ENCODE peak calls at places on chromosome 2, in ten cellular contexts. V, H, E, J, L, G, D, I, Q and B are unnamed samples.

GRCh38 chr2:73253400-73253799 is 19.3 kb downstream of the CCT7 start:
- DNase-seq in E (no peak), I (no peak), G (no peak), H (no peak), J (no peak), D (no peak), L (no peak), V (no peak), Q (no peak), B (no peak)

GRCh38 chr2:168684921-168685618 is 117.4 kb upstream of the NOSTRIN start:
- DNase-seq in I (no peak), Q (no peak), G (no peak), E (no peak), L (no peak), H (no peak), D (no peak), J (no peak), V (no peak), B (no peak)

GRCh38 chr2:17148298-17149228 is 369.7 kb downstream of the RAD51AP2 start:
- DNase-seq in D (no peak), H (no peak), J (peak), I (no peak), G (peak), Q (peak), V (peak), E (peak), L (no peak), B (no peak)

GRCh38 chr2:9336534-9337354 is 86.6 kb downstream of the ITGB1BP1 start:
- DNase-seq in G (peak), J (no peak), E (no peak), H (no peak), V (peak), Q (no peak), D (no peak), I (no peak), L (no peak), B (no peak)

GRCh38 chr2:180604077-180604476 is 376.3 kb upstream of the UBE2E3 start:
- DNase-seq in D (no peak), H (no peak), Q (peak), G (peak), I (no peak), V (peak), J (no peak), L (no peak), E (peak), B (peak)

GRCh38 chr2:225867071-225867470 is 467.6 kb downstream of the NYAP2 start:
- DNase-seq in G (peak), L (no peak), V (no peak), Q (no peak), E (no peak), I (no peak), J (no peak), H (no peak), D (no peak), B (no peak)

GRCh38 chr2:7673843-7674242 is 756.6 kb downstream of the RNF144A start:
- DNase-seq in E (no peak), G (peak), Q (no peak), L (no peak), I (no peak), H (no peak), J (no peak), D (no peak), V (peak), B (no peak)

GRCh38 chr2:210072493-210072892 is 70.1 kb downstream of the RPE start:
- DNase-seq in I (no peak), J (no peak), G (no peak), V (no peak), D (no peak), E (no peak), L (no peak), Q (peak), H (no peak), B (no peak)

GRCh38 chr2:20611077-20611843 is 39.6 kb downstream of the HS1BP3 start:
- DNase-seq in J (peak), L (peak), E (no peak), G (peak), D (no peak), Q (no peak), H (peak), I (peak), V (no peak), B (no peak)

GRCh38 chr2:64799592-64800252 is 146.0 kb upstream of the SERTAD2 start:
- DNase-seq in J (no peak), L (no peak), H (no peak), I (no peak), G (no peak), D (no peak), Q (no peak), V (no peak), E (no peak), B (no peak)

GRCh38 chr2:3317871-3318270 is 59.7 kb downstream of the EIPR1 start:
- DNase-seq in V (no peak), Q (no peak), G (no peak), E (no peak), H (no peak), D (no peak), L (peak), I (no peak), J (peak), B (no peak)

GRCh38 chr2:60794271-60794863 is 38.3 kb downstream of the PAPOLG start:
- DNase-seq in D (no peak), L (no peak), H (no peak), E (no peak), J (no peak), Q (no peak), G (no peak), I (no peak), V (peak), B (no peak)

GRCh38 chr2:20641123-20641985 is 9.5 kb downstream of the HS1BP3 start:
- DNase-seq in D (no peak), J (no peak), Q (no peak), V (peak), L (peak), E (no peak), I (peak), G (peak), H (peak), B (no peak)

GRCh38 chr2:157420771-157421323 is 23.0 kb downstream of the CYTIP start:
- DNase-seq in V (peak), E (no peak), G (no peak), I (no peak), H (no peak), D (no peak), J (no peak), Q (no peak), L (no peak), B (no peak)

GRCh38 chr2:201839727-201840126 is 33.4 kb downstream of the CDK15 start:
- DNase-seq in J (no peak), Q (no peak), D (no peak), V (no peak), I (no peak), G (no peak), L (no peak), E (no peak), H (no peak), B (no peak)

GRCh38 chr2:235343869-235344268 is 150.0 kb upstream of the AGAP1 start:
- DNase-seq in G (peak), I (no peak), Q (no peak), D (no peak), E (no peak), L (no peak), J (no peak), V (peak), H (no peak), B (no peak)

GRCh38 chr2:127163922-127164321 is 56.2 kb downstream of the CYP27C1 start:
- DNase-seq in L (no peak), G (no peak), V (no peak), J (no peak), Q (no peak), D (no peak), E (no peak), I (no peak), H (no peak), B (no peak)

GRCh38 chr2:106839849-106840595 is 45.9 kb downstream of the ST6GAL2 start:
- DNase-seq in L (no peak), G (no peak), E (no peak), D (no peak), H (no peak), Q (peak), V (no peak), J (no peak), I (no peak), B (peak)

GRCh38 chr2:109719871-109720270 is 74.2 kb upstream of the RGPD5 start:
- DNase-seq in V (no peak), L (no peak), H (no peak), Q (no peak), E (no peak), J (no peak), D (no peak), I (no peak), G (no peak), B (no peak)

GRCh38 chr2:19362094-19362649 is 3.7 kb upstream of the OSR1 start:
- DNase-seq in L (no peak), J (no peak), H (no peak), I (no peak), D (no peak), V (peak), E (no peak), G (peak), Q (no peak), B (no peak)

GRCh38 chr2:63903003-63903402 is 61.3 kb downstream of the UGP2 start:
- DNase-seq in E (no peak), H (no peak), Q (no peak), J (no peak), G (peak), D (no peak), I (no peak), V (peak), L (no peak), B (no peak)

GRCh38 chr2:230749111-230749510 is 36.5 kb downstream of the CAB39 start:
- DNase-seq in G (peak), H (no peak), J (no peak), E (no peak), L (no peak), D (no peak), V (peak), Q (no peak), I (no peak), B (no peak)

GRCh38 chr2:33212151-33212550 is 264.3 kb upstream of the RASGRP3 start:
- DNase-seq in L (no peak), E (no peak), H (peak), G (peak), J (no peak), I (no peak), D (no peak), Q (no peak), V (peak), B (no peak)

GRCh38 chr2:239959059-239959971 is 65.8 kb downstream of the NDUFA10 start:
- DNase-seq in Q (no peak), V (peak), L (peak), I (no peak), J (no peak), G (peak), H (no peak), D (no peak), E (no peak), B (no peak)

GRCh38 chr2:205267323-205267722 is 415.0 kb upstream of the NRP2 start:
- DNase-seq in D (no peak), G (no peak), L (no peak), I (no peak), J (no peak), Q (peak), V (no peak), E (no peak), H (no peak), B (no peak)

GRCh38 chr2:15634846-15635490 is 43.3 kb downstream of the DDX1 start:
- DNase-seq in E (no peak), V (peak), H (no peak), G (peak), I (no peak), J (no peak), D (no peak), L (no peak), Q (no peak), B (no peak)

GRCh38 chr2:100182494-100183355 is 40.3 kb upstream of the AFF3 start:
- DNase-seq in J (no peak), Q (peak), L (no peak), H (no peak), G (no peak), V (peak), I (no peak), E (no peak), D (no peak), B (peak)

GRCh38 chr2:181106789-181107418 is 126.5 kb downstream of the UBE2E3 start:
- DNase-seq in G (peak), Q (no peak), E (peak), I (no peak), D (no peak), H (no peak), L (no peak), V (peak), J (no peak), B (no peak)

GRCh38 chr2:182324665-182325064 is 102.2 kb downstream of the PDE1A start:
- DNase-seq in G (peak), Q (no peak), V (peak), J (no peak), D (no peak), L (no peak), I (no peak), H (no peak), E (no peak), B (no peak)

GRCh38 chr2:205216092-205216491 is 466.2 kb upstream of the NRP2 start:
- DNase-seq in H (no peak), E (no peak), D (no peak), Q (no peak), L (no peak), G (no peak), J (no peak), I (no peak), V (no peak), B (no peak)

GRCh38 chr2:144143294-144144092 is 376.4 kb downstream of the ZEB2 start:
- DNase-seq in G (no peak), I (no peak), V (no peak), D (no peak), E (no peak), H (no peak), J (no peak), L (no peak), Q (no peak), B (no peak)

GRCh38 chr2:240461471-240462072 is 26.1 kb downstream of the GPC1 start:
- DNase-seq in Q (no peak), D (no peak), J (peak), L (peak), I (no peak), V (no peak), E (no peak), G (no peak), H (peak), B (no peak)

GRCh38 chr2:56198936-56199335 is 15.1 kb downstream of the CCDC85A start:
- DNase-seq in G (no peak), J (no peak), V (no peak), H (no peak), Q (no peak), I (no peak), E (no peak), L (no peak), D (no peak), B (no peak)

GRCh38 chr2:67880291-67880761 is 182.5 kb downstream of the C1D start:
- DNase-seq in Q (no peak), H (peak), J (no peak), I (no peak), D (no peak), G (peak), V (no peak), E (no peak), L (peak), B (no peak)

GRCh38 chr2:200042102-200042735 is 86.8 kb downstream of the MAIP1 start:
- DNase-seq in D (no peak), Q (no peak), J (no peak), V (peak), G (peak), H (no peak), I (no peak), E (no peak), L (no peak), B (no peak)

GRCh38 chr2:176768185-176768584 is 444.4 kb upstream of the HNRNPA3 start:
- DNase-seq in L (peak), H (no peak), V (no peak), G (no peak), J (no peak), E (no peak), D (no peak), I (no peak), Q (no peak), B (no peak)

GRCh38 chr2:15177103-15177502 is 384.0 kb downstream of the NBAS start:
- DNase-seq in L (no peak), J (no peak), E (peak), I (no peak), H (no peak), V (peak), D (peak), G (peak), Q (no peak), B (no peak)

GRCh38 chr2:215507126-215507525 is 71.3 kb upstream of the FN1 start:
- DNase-seq in V (no peak), I (no peak), G (no peak), E (no peak), Q (no peak), J (no peak), L (no peak), H (no peak), D (no peak), B (no peak)

GRCh38 chr2:227871375-227871788 is at the start of gene DAW1:
- DNase-seq in Q (peak), E (no peak), I (peak), G (peak), D (no peak), L (peak), J (peak), V (peak), H (no peak), B (no peak)
- H3K4me3 ChIP-seq in Q (peak), E (no peak), I (peak), G (peak), D (no peak), L (peak), J (peak), V (peak), H (peak), B (peak)

GRCh38 chr2:112242384-112242783 is 12.5 kb downstream of the ZC3H8 start:
- DNase-seq in V (no peak), L (no peak), D (no peak), G (no peak), I (no peak), H (no peak), E (no peak), J (no peak), Q (no peak), B (no peak)
- H3K4me3 ChIP-seq in V (no peak), L (no peak), D (no peak), G (no peak), I (no peak), H (no peak), E (no peak), J (no peak), Q (no peak), B (no peak)

GRCh38 chr2:227785293-227785692 is 28.3 kb upstream of the CCL20 start:
- DNase-seq in G (no peak), V (no peak), I (no peak), J (no peak), L (no peak), H (no peak), D (no peak), Q (no peak), E (no peak), B (no peak)

GRCh38 chr2:227782804-227783203 is 30.8 kb upstream of the CCL20 start:
- DNase-seq in J (no peak), L (no peak), I (no peak), G (no peak), D (no peak), E (no peak), H (no peak), Q (no peak), V (no peak), B (no peak)

GRCh38 chr2:227780981-227781630 is 32.5 kb upstream of the CCL20 start:
- DNase-seq in L (no peak), Q (no peak), J (no peak), E (no peak), H (no peak), V (no peak), D (no peak), G (no peak), I (no peak), B (no peak)

GRCh38 chr2:227781841-227782240 is 31.8 kb upstream of the CCL20 start:
- DNase-seq in J (no peak), I (no peak), H (no peak), D (no peak), L (no peak), Q (no peak), G (no peak), E (no peak), V (no peak), B (no peak)

GRCh38 chr2:227783404-227784138 is 30.1 kb upstream of the CCL20 start:
- DNase-seq in D (no peak), H (no peak), J (no peak), E (no peak), V (no peak), I (no peak), G (no peak), Q (no peak), L (no peak), B (no peak)
- H3K4me3 ChIP-seq in D (no peak), H (no peak), J (peak), E (no peak), V (no peak), I (no peak), G (no peak), Q (no peak), L (no peak), B (no peak)

GRCh38 chr2:172438064-172438421 is 10.7 kb downstream of the ITGA6 start:
- DNase-seq in Q (no peak), J (no peak), V (peak), E (no peak), H (no peak), L (no peak), I (no peak), D (peak), G (no peak), B (no peak)

GRCh38 chr2:172439509-172439860 is 12.1 kb downstream of the ITGA6 start:
- DNase-seq in L (no peak), Q (no peak), H (no peak), D (no peak), J (no peak), E (no peak), G (no peak), I (no peak), V (no peak), B (no peak)

GRCh38 chr2:172439911-172440310 is 12.5 kb downstream of the ITGA6 start:
- DNase-seq in G (no peak), I (no peak), E (no peak), V (no peak), H (no peak), L (no peak), J (no peak), D (no peak), Q (no peak), B (no peak)

GRCh38 chr2:172437419-172438063 is 10.2 kb downstream of the ITGA6 start:
- DNase-seq in L (no peak), E (no peak), I (no peak), V (no peak), G (no peak), D (no peak), H (no peak), J (no peak), Q (no peak), B (no peak)

GRCh38 chr2:172438741-172439508 is 11.5 kb downstream of the ITGA6 start:
- DNase-seq in D (no peak), E (peak), H (no peak), Q (no peak), V (peak), I (no peak), G (peak), L (no peak), J (no peak), B (no peak)
- H3K4me3 ChIP-seq in D (peak), E (peak), H (no peak), Q (no peak), V (no peak), I (no peak), G (no peak), L (no peak), J (no peak), B (no peak)

GRCh38 chr2:66580343-66580954 is 145.5 kb downstream of the MEIS1 start:
- DNase-seq in Q (no peak), J (no peak), V (no peak), L (no peak), G (no peak), H (no peak), I (no peak), D (no peak), E (no peak), B (no peak)

GRCh38 chr2:66579494-66579893 is 144.6 kb downstream of the MEIS1 start:
- DNase-seq in H (no peak), V (no peak), Q (no peak), L (no peak), G (no peak), I (no peak), D (no peak), E (no peak), J (no peak), B (no peak)

GRCh38 chr2:66582975-66583842 is 148.3 kb downstream of the MEIS1 start:
- DNase-seq in E (no peak), I (no peak), L (peak), J (no peak), D (no peak), H (no peak), Q (no peak), G (no peak), V (no peak), B (no peak)

GRCh38 chr2:66582364-66582974 is 147.5 kb downstream of the MEIS1 start:
- DNase-seq in H (no peak), D (no peak), E (no peak), I (no peak), G (no peak), V (no peak), Q (no peak), L (no peak), J (no peak), B (no peak)

GRCh38 chr2:66581461-66582363 is 146.8 kb downstream of the MEIS1 start:
- DNase-seq in L (peak), E (no peak), H (no peak), G (peak), D (no peak), Q (no peak), J (no peak), V (no peak), I (peak), B (no peak)
- H3K4me3 ChIP-seq in L (no peak), E (no peak), H (peak), G (peak), D (no peak), Q (peak), J (peak), V (peak), I (no peak), B (peak)